ENCODE peak calls at places on chromosomes 6 and 20, in six cellular contexts. O is non-pigmented ciliary epithelial cell, S is GM13977, B is left ventricle myocardium superior, K is tibial nerve, Y is foreskin keratinocyte. P is an unnamed sample.

GRCh38 chr6:37289931-37290330 is 32.0 kb upstream of the TMEM217 start:
- DNase-seq in O (no peak), S (no peak), B (no peak), K (no peak), Y (no peak), P (no peak)

GRCh38 chr6:107235521-107235920 is 120.2 kb upstream of the BEND3 start:
- DNase-seq in O (no peak), S (no peak), B (no peak), K (no peak), Y (no peak), P (no peak)

GRCh38 chr6:28673800-28674671 is 148.4 kb downstream of the GPX5 start:
- DNase-seq in O (no peak), S (peak; percentile 65), B (no peak), K (no peak), Y (no peak), P (no peak)

GRCh38 chr6:133313068-133313467 is 71.9 kb downstream of the EYA4 start:
- DNase-seq in O (no peak), S (no peak), B (no peak), K (no peak), Y (no peak), P (no peak)

GRCh38 chr20:1761116-1761515 is 103.5 kb upstream of the SIRPG start:
- DNase-seq in O (peak; percentile 65), S (no peak), B (no peak), K (no peak), Y (peak; percentile 57), P (no peak)

GRCh38 chr20:38179846-38180245 is 14.8 kb upstream of the TGM2 start:
- DNase-seq in O (no peak), S (no peak), B (no peak), K (no peak), Y (no peak), P (no peak)

GRCh38 chr20:16580127-16580526 is 6.9 kb upstream of the KIF16B start:
- DNase-seq in O (peak; percentile 19), S (no peak), B (no peak), K (no peak), Y (peak; percentile 64), P (no peak)

GRCh38 chr20:420169-420620 is 12.1 kb downstream of the RBCK1 start:
- DNase-seq in O (no peak), S (no peak), B (no peak), K (no peak), Y (no peak), P (no peak)

GRCh38 chr6:169961772-169962561 is 210.5 kb downstream of the ERMARD start:
- DNase-seq in O (no peak), S (no peak), B (peak; percentile 70), K (no peak), Y (no peak), P (no peak)

GRCh38 chr6:151414641-151415260 is 23.4 kb upstream of the ZBTB2 start:
- DNase-seq in O (no peak), S (no peak), B (no peak), K (no peak), Y (no peak), P (no peak)

GRCh38 chr20:42173440-42173839 is 555.3 kb upstream of the CHD6 start:
- DNase-seq in O (no peak), S (no peak), B (no peak), K (no peak), Y (no peak), P (no peak)

GRCh38 chr6:6591778-6592388 is 3.4 kb downstream of the LY86 start:
- DNase-seq in O (no peak), S (no peak), B (no peak), K (no peak), Y (no peak), P (no peak)

GRCh38 chr6:66307490-66307889 is 600.5 kb upstream of the EYS start:
- DNase-seq in O (no peak), S (no peak), B (no peak), K (no peak), Y (no peak), P (no peak)

GRCh38 chr6:170210026-170210390 is 80.9 kb downstream of the DLL1 start:
- DNase-seq in O (no peak), S (no peak), B (peak; percentile 19), K (no peak), Y (no peak), P (no peak)

GRCh38 chr20:40741507-40742106 is 52.6 kb upstream of the MAFB start:
- DNase-seq in O (peak; percentile 23), S (peak; percentile 58), B (no peak), K (no peak), Y (peak; percentile 10), P (no peak)

GRCh38 chr6:83057705-83058321 is 7.8 kb downstream of the UBE3D start:
- DNase-seq in O (peak; percentile 22), S (peak; percentile 22), B (no peak), K (no peak), Y (no peak), P (no peak)

GRCh38 chr20:62603021-62603906 is 39.0 kb upstream of the SLCO4A1 start:
- DNase-seq in O (peak; percentile 11), S (peak; percentile 72), B (peak; percentile 63), K (no peak), Y (no peak), P (no peak)